ENCODE peak calls at places on chromosomes 11 and 22, in nine cellular contexts. One of them, this sample, is unnamed.

GRCh38 chr22:38879102-38879729 is 7.2 kb upstream of the CBX6 start:
- DNase-seq in fibroblast of mammary gland: no peak
- DNase-seq in Peyer's patch: no peak
- DNase-seq in fibroblast of lung: no peak
- DNase-seq in endothelial cell: no peak
- DNase-seq in endodermal cell: no peak
- DNase-seq in upper lobe of right lung: no peak
- DNase-seq in GM20000: no peak
- DNase-seq in neural crest cell: no peak
- DNase-seq in this sample: no peak

GRCh38 chr22:50189184-50189848 is 3.6 kb downstream of the TRABD start:
- DNase-seq in fibroblast of mammary gland: no peak
- DNase-seq in Peyer's patch: peak; percentile 76
- DNase-seq in fibroblast of lung: no peak
- DNase-seq in endothelial cell: no peak
- DNase-seq in endodermal cell: no peak
- DNase-seq in upper lobe of right lung: no peak
- DNase-seq in GM20000: no peak
- DNase-seq in neural crest cell: no peak
- DNase-seq in this sample: no peak

GRCh38 chr22:22865311-22866072 is 22.1 kb upstream of the IGLL5 start:
- DNase-seq in fibroblast of mammary gland: no peak
- DNase-seq in Peyer's patch: peak; percentile 84
- DNase-seq in fibroblast of lung: no peak
- DNase-seq in endothelial cell: no peak
- DNase-seq in endodermal cell: no peak
- DNase-seq in upper lobe of right lung: no peak
- DNase-seq in GM20000: peak; percentile 50
- DNase-seq in neural crest cell: no peak
- DNase-seq in this sample: no peak

GRCh38 chr11:65262381-65262680 is 569 bp downstream of the POLA2 start:
- DNase-seq in fibroblast of mammary gland: no peak
- DNase-seq in Peyer's patch: no peak
- DNase-seq in fibroblast of lung: no peak
- DNase-seq in endothelial cell: no peak
- DNase-seq in endodermal cell: no peak
- DNase-seq in upper lobe of right lung: no peak
- DNase-seq in GM20000: no peak
- DNase-seq in neural crest cell: no peak
- DNase-seq in this sample: no peak

GRCh38 chr11:2513441-2513840 is 68.6 kb downstream of the KCNQ1 start:
- DNase-seq in fibroblast of mammary gland: no peak
- DNase-seq in Peyer's patch: no peak
- DNase-seq in fibroblast of lung: no peak
- DNase-seq in endothelial cell: no peak
- DNase-seq in endodermal cell: no peak
- DNase-seq in upper lobe of right lung: peak; percentile 56
- DNase-seq in GM20000: peak; percentile 3
- DNase-seq in neural crest cell: no peak
- DNase-seq in this sample: peak; percentile 7

GRCh38 chr11:133964946-133965632 is 8.3 kb upstream of the IGSF9B start:
- DNase-seq in fibroblast of mammary gland: peak; percentile 19
- DNase-seq in Peyer's patch: no peak
- DNase-seq in fibroblast of lung: peak; percentile 61
- DNase-seq in endothelial cell: no peak
- DNase-seq in endodermal cell: no peak
- DNase-seq in upper lobe of right lung: no peak
- DNase-seq in GM20000: no peak
- DNase-seq in neural crest cell: no peak
- DNase-seq in this sample: no peak

GRCh38 chr11:75763846-75764245 is 4.7 kb upstream of the DGAT2 start:
- DNase-seq in fibroblast of mammary gland: no peak
- DNase-seq in Peyer's patch: no peak
- DNase-seq in fibroblast of lung: no peak
- DNase-seq in endothelial cell: no peak
- DNase-seq in endodermal cell: no peak
- DNase-seq in upper lobe of right lung: no peak
- DNase-seq in GM20000: no peak
- DNase-seq in neural crest cell: no peak
- DNase-seq in this sample: no peak

GRCh38 chr22:25051983-25052710 is 99.6 kb downstream of the KIAA1671 start:
- DNase-seq in fibroblast of mammary gland: no peak
- DNase-seq in Peyer's patch: peak; percentile 75
- DNase-seq in fibroblast of lung: no peak
- DNase-seq in endothelial cell: no peak
- DNase-seq in endodermal cell: no peak
- DNase-seq in upper lobe of right lung: no peak
- DNase-seq in GM20000: no peak
- DNase-seq in neural crest cell: no peak
- DNase-seq in this sample: no peak

GRCh38 chr22:29060251-29060650 is 1.4 kb downstream of the C22orf31 start:
- DNase-seq in fibroblast of mammary gland: no peak
- DNase-seq in Peyer's patch: peak; percentile 23
- DNase-seq in fibroblast of lung: no peak
- DNase-seq in endothelial cell: no peak
- DNase-seq in endodermal cell: peak; percentile 73
- DNase-seq in upper lobe of right lung: no peak
- DNase-seq in GM20000: no peak
- DNase-seq in neural crest cell: no peak
- DNase-seq in this sample: no peak

GRCh38 chr11:68052137-68052873 is 13.5 kb downstream of the TCIRG1 start:
- DNase-seq in fibroblast of mammary gland: no peak
- DNase-seq in Peyer's patch: no peak
- DNase-seq in fibroblast of lung: no peak
- DNase-seq in endothelial cell: no peak
- DNase-seq in endodermal cell: no peak
- DNase-seq in upper lobe of right lung: peak; percentile 52
- DNase-seq in GM20000: peak; percentile 9
- DNase-seq in neural crest cell: no peak
- DNase-seq in this sample: no peak

GRCh38 chr11:75536786-75537629 is 11.3 kb upstream of the GDPD5 start:
- DNase-seq in fibroblast of mammary gland: peak; percentile 50
- DNase-seq in Peyer's patch: peak; percentile 59
- DNase-seq in fibroblast of lung: peak; percentile 50
- DNase-seq in endothelial cell: no peak
- DNase-seq in endodermal cell: peak; percentile 67
- DNase-seq in upper lobe of right lung: no peak
- DNase-seq in GM20000: peak; percentile 73
- DNase-seq in neural crest cell: no peak
- DNase-seq in this sample: no peak

GRCh38 chr11:17780668-17781067 is 46.1 kb downstream of the KCNC1 start:
- DNase-seq in fibroblast of mammary gland: no peak
- DNase-seq in Peyer's patch: no peak
- DNase-seq in fibroblast of lung: no peak
- DNase-seq in endothelial cell: no peak
- DNase-seq in endodermal cell: no peak
- DNase-seq in upper lobe of right lung: no peak
- DNase-seq in GM20000: no peak
- DNase-seq in neural crest cell: no peak
- DNase-seq in this sample: no peak

GRCh38 chr11:116700586-116701220 is 72.1 kb downstream of the BUD13 start:
- DNase-seq in fibroblast of mammary gland: no peak
- DNase-seq in Peyer's patch: peak; percentile 10
- DNase-seq in fibroblast of lung: no peak
- DNase-seq in endothelial cell: no peak
- DNase-seq in endodermal cell: no peak
- DNase-seq in upper lobe of right lung: no peak
- DNase-seq in GM20000: no peak
- DNase-seq in neural crest cell: no peak
- DNase-seq in this sample: no peak

GRCh38 chr11:101617735-101618332 is 34.0 kb upstream of the TRPC6 start:
- DNase-seq in fibroblast of mammary gland: peak; percentile 68
- DNase-seq in Peyer's patch: no peak
- DNase-seq in fibroblast of lung: peak; percentile 37
- DNase-seq in endothelial cell: no peak
- DNase-seq in endodermal cell: peak; percentile 77
- DNase-seq in upper lobe of right lung: no peak
- DNase-seq in GM20000: no peak
- DNase-seq in neural crest cell: no peak
- DNase-seq in this sample: no peak

GRCh38 chr22:31630331-31631329 is 31.4 kb downstream of the PISD start:
- DNase-seq in fibroblast of mammary gland: peak; percentile 70
- DNase-seq in Peyer's patch: peak; percentile 96
- DNase-seq in fibroblast of lung: peak; percentile 79
- DNase-seq in endothelial cell: peak; percentile 82
- DNase-seq in endodermal cell: peak; percentile 94
- DNase-seq in upper lobe of right lung: peak; percentile 94
- DNase-seq in GM20000: peak; percentile 85
- DNase-seq in neural crest cell: peak; percentile 67
- DNase-seq in this sample: peak; percentile 75

GRCh38 chr11:134385774-134386565 is 26.1 kb downstream of the B3GAT1 start:
- DNase-seq in fibroblast of mammary gland: no peak
- DNase-seq in Peyer's patch: no peak
- DNase-seq in fibroblast of lung: no peak
- DNase-seq in endothelial cell: no peak
- DNase-seq in endodermal cell: no peak
- DNase-seq in upper lobe of right lung: no peak
- DNase-seq in GM20000: no peak
- DNase-seq in neural crest cell: no peak
- DNase-seq in this sample: no peak

GRCh38 chr22:45608763-45609180 is 62.9 kb upstream of the ATXN10 start:
- DNase-seq in fibroblast of mammary gland: peak; percentile 79
- DNase-seq in Peyer's patch: no peak
- DNase-seq in fibroblast of lung: peak; percentile 98
- DNase-seq in endothelial cell: no peak
- DNase-seq in endodermal cell: no peak
- DNase-seq in upper lobe of right lung: no peak
- DNase-seq in GM20000: no peak
- DNase-seq in neural crest cell: no peak
- DNase-seq in this sample: no peak

GRCh38 chr11:105635466-105635865 is 25.6 kb downstream of the GRIA4 start:
- DNase-seq in fibroblast of mammary gland: no peak
- DNase-seq in Peyer's patch: no peak
- DNase-seq in fibroblast of lung: no peak
- DNase-seq in endothelial cell: no peak
- DNase-seq in endodermal cell: no peak
- DNase-seq in upper lobe of right lung: no peak
- DNase-seq in GM20000: no peak
- DNase-seq in neural crest cell: no peak
- DNase-seq in this sample: no peak

GRCh38 chr22:24200616-24201212 is 19.4 kb downstream of the SUSD2 start:
- DNase-seq in fibroblast of mammary gland: peak; percentile 64
- DNase-seq in Peyer's patch: no peak
- DNase-seq in fibroblast of lung: peak; percentile 94
- DNase-seq in endothelial cell: no peak
- DNase-seq in endodermal cell: no peak
- DNase-seq in upper lobe of right lung: no peak
- DNase-seq in GM20000: no peak
- DNase-seq in neural crest cell: no peak
- DNase-seq in this sample: no peak

GRCh38 chr11:65150513-65151271 is 16.4 kb upstream of the SYVN1 start:
- DNase-seq in fibroblast of mammary gland: peak; percentile 89
- DNase-seq in Peyer's patch: peak; percentile 93
- DNase-seq in fibroblast of lung: peak; percentile 87
- DNase-seq in endothelial cell: no peak
- DNase-seq in endodermal cell: peak; percentile 66
- DNase-seq in upper lobe of right lung: peak; percentile 93
- DNase-seq in GM20000: peak; percentile 23
- DNase-seq in neural crest cell: no peak
- DNase-seq in this sample: no peak

GRCh38 chr22:22842085-22842484 is 45.5 kb upstream of the IGLL5 start:
- DNase-seq in fibroblast of mammary gland: no peak
- DNase-seq in Peyer's patch: no peak
- DNase-seq in fibroblast of lung: no peak
- DNase-seq in endothelial cell: no peak
- DNase-seq in endodermal cell: no peak
- DNase-seq in upper lobe of right lung: no peak
- DNase-seq in GM20000: no peak
- DNase-seq in neural crest cell: no peak
- DNase-seq in this sample: no peak

GRCh38 chr22:22657712-22658111 is 13.3 kb downstream of the GGTLC2 start:
- DNase-seq in fibroblast of mammary gland: no peak
- DNase-seq in Peyer's patch: no peak
- DNase-seq in fibroblast of lung: no peak
- DNase-seq in endothelial cell: no peak
- DNase-seq in endodermal cell: no peak
- DNase-seq in upper lobe of right lung: no peak
- DNase-seq in GM20000: no peak
- DNase-seq in neural crest cell: no peak
- DNase-seq in this sample: no peak

GRCh38 chr11:46353706-46354105 is 6.4 kb downstream of the DGKZ start:
- DNase-seq in fibroblast of mammary gland: peak; percentile 58
- DNase-seq in Peyer's patch: no peak
- DNase-seq in fibroblast of lung: peak; percentile 17
- DNase-seq in endothelial cell: no peak
- DNase-seq in endodermal cell: no peak
- DNase-seq in upper lobe of right lung: no peak
- DNase-seq in GM20000: no peak
- DNase-seq in neural crest cell: no peak
- DNase-seq in this sample: no peak
- TF ChIP-seq CTCF in fibroblast of mammary gland: no peak
- TF ChIP-seq CTCF in Peyer's patch: no peak
- TF ChIP-seq CTCF in fibroblast of lung: no peak
- TF ChIP-seq CTCF in endothelial cell: no peak
- TF ChIP-seq CTCF in endodermal cell: no peak
- TF ChIP-seq CTCF in upper lobe of right lung: no peak
- TF ChIP-seq CTCF in GM20000: no peak
- TF ChIP-seq CTCF in neural crest cell: no peak
- TF ChIP-seq CTCF in this sample: no peak

GRCh38 chr22:42880815-42881214 is 23.7 kb upstream of the ARFGAP3 start:
- DNase-seq in fibroblast of mammary gland: no peak
- DNase-seq in Peyer's patch: no peak
- DNase-seq in fibroblast of lung: no peak
- DNase-seq in endothelial cell: no peak
- DNase-seq in endodermal cell: peak; percentile 75
- DNase-seq in upper lobe of right lung: no peak
- DNase-seq in GM20000: no peak
- DNase-seq in neural crest cell: no peak
- DNase-seq in this sample: no peak
- TF ChIP-seq CTCF in fibroblast of mammary gland: no peak
- TF ChIP-seq CTCF in Peyer's patch: no peak
- TF ChIP-seq CTCF in fibroblast of lung: no peak
- TF ChIP-seq CTCF in endothelial cell: no peak
- TF ChIP-seq CTCF in endodermal cell: peak; percentile 67
- TF ChIP-seq CTCF in upper lobe of right lung: no peak
- TF ChIP-seq CTCF in GM20000: no peak
- TF ChIP-seq CTCF in neural crest cell: peak; percentile 21
- TF ChIP-seq CTCF in this sample: no peak

GRCh38 chr22:35352214-35353111 is 28.4 kb upstream of the HMOX1 start:
- DNase-seq in fibroblast of mammary gland: peak; percentile 25
- DNase-seq in Peyer's patch: peak; percentile 92
- DNase-seq in fibroblast of lung: peak; percentile 39
- DNase-seq in endothelial cell: peak; percentile 49
- DNase-seq in endodermal cell: peak; percentile 89
- DNase-seq in upper lobe of right lung: peak; percentile 90
- DNase-seq in GM20000: no peak
- DNase-seq in neural crest cell: peak; percentile 21
- DNase-seq in this sample: no peak
- TF ChIP-seq CTCF in fibroblast of mammary gland: peak; percentile 24
- TF ChIP-seq CTCF in Peyer's patch: peak; percentile 23
- TF ChIP-seq CTCF in fibroblast of lung: no peak
- TF ChIP-seq CTCF in endothelial cell: no peak
- TF ChIP-seq CTCF in endodermal cell: peak; percentile 75
- TF ChIP-seq CTCF in upper lobe of right lung: peak; percentile 30
- TF ChIP-seq CTCF in GM20000: peak; percentile 36
- TF ChIP-seq CTCF in neural crest cell: peak; percentile 20
- TF ChIP-seq CTCF in this sample: no peak

DNA sequence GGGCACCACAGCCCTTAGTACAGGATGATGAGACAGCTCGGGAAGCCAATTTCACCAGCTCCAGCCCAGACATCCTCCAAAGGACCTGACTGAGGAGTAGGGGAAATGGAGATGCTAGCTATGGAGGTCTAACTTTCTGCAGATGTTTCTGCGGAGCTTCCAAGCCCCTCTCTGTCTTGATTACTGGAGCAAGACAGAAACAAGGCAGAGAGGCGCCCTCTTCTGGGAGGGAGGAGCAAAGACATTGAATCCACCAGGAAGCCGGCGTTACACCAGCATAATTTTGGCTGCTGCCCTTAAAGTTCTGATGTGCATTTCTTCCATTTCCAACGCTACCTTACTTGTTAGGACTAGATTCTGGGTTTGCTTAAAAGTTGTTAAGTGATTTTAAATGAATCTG is 107.3 kb upstream of the HSD17B12 start:
- DNase-seq in fibroblast of mammary gland: peak; percentile 39
- DNase-seq in Peyer's patch: no peak
- DNase-seq in fibroblast of lung: no peak
- DNase-seq in endothelial cell: peak; percentile 58
- DNase-seq in endodermal cell: peak; percentile 84
- DNase-seq in upper lobe of right lung: no peak
- DNase-seq in GM20000: peak; percentile 63
- DNase-seq in neural crest cell: peak; percentile 68
- DNase-seq in this sample: no peak
- TF ChIP-seq CTCF in fibroblast of mammary gland: peak; percentile 60
- TF ChIP-seq CTCF in Peyer's patch: no peak
- TF ChIP-seq CTCF in fibroblast of lung: peak; percentile 31
- TF ChIP-seq CTCF in endothelial cell: peak; percentile 71
- TF ChIP-seq CTCF in endodermal cell: peak; percentile 89
- TF ChIP-seq CTCF in upper lobe of right lung: peak; percentile 36
- TF ChIP-seq CTCF in GM20000: peak; percentile 28
- TF ChIP-seq CTCF in neural crest cell: peak; percentile 70
- TF ChIP-seq CTCF in this sample: peak; percentile 25

This sample was measured in mesothelial cell of epicardium.